ENCODE peak calls at places on chromosomes 5 and 9, in nine cellular contexts. F, M, P, H, R, K, D, A and S are unnamed samples. For H3K9me3, the result is how much of the 10 kb centered on the place peaks cover.

GRCh38 chr5:165310031-165310430 is 1804.6 kb downstream of the MAT2B start:
- DNase-seq in F (no peak), M (no peak), P (no peak), H (no peak), R (no peak), K (no peak), D (no peak), A (no peak), S (no peak)

GRCh38 chr5:14105717-14106435 is 37.3 kb upstream of the TRIO start:
- DNase-seq in F (no peak), M (no peak), P (no peak), H (no peak), R (no peak), K (no peak), D (peak), A (no peak), S (no peak)

GRCh38 chr5:180825768-180826525 is 23.3 kb upstream of the MGAT1 start:
- DNase-seq in F (peak), M (no peak), P (peak), H (no peak), R (no peak), K (no peak), D (no peak), A (no peak), S (no peak)

GRCh38 chr9:120545691-120546565 is 34.0 kb downstream of the CDK5RAP2 start:
- DNase-seq in F (no peak), M (no peak), P (no peak), H (no peak), R (no peak), K (no peak), D (no peak), A (no peak), S (no peak)

GRCh38 chr9:18502546-18502945 is 28.6 kb downstream of the ADAMTSL1 start:
- DNase-seq in F (no peak), M (no peak), P (no peak), H (no peak), R (no peak), K (no peak), D (no peak), A (no peak), S (no peak)

GRCh38 chr9:70340572-70340971 is 73.9 kb downstream of the KLF9 start:
- DNase-seq in F (no peak), M (no peak), P (no peak), H (no peak), R (peak), K (no peak), D (peak), A (no peak), S (no peak)

GRCh38 chr9:89996717-89997116 is 391.9 kb downstream of the GADD45G start:
- DNase-seq in F (peak), M (no peak), P (no peak), H (no peak), R (peak), K (no peak), D (peak), A (no peak), S (peak)

GRCh38 chr9:71795097-71795807 is 26.9 kb upstream of the CEMIP2 start:
- DNase-seq in F (no peak), M (no peak), P (no peak), H (peak), R (peak), K (no peak), D (no peak), A (no peak), S (no peak)

GRCh38 chr9:23643656-23644258 is 182.3 kb downstream of the ELAVL2 start:
- DNase-seq in F (no peak), M (no peak), P (no peak), H (no peak), R (no peak), K (no peak), D (no peak), A (no peak), S (no peak)

GRCh38 chr5:176792584-176793342 is 17.6 kb upstream of the UNC5A start:
- DNase-seq in F (no peak), M (no peak), P (no peak), H (no peak), R (no peak), K (no peak), D (no peak), A (no peak), S (no peak)

GRCh38 chr9:81162361-81162760 is 527.0 kb downstream of the TLE1 start:
- DNase-seq in F (no peak), M (no peak), P (no peak), H (no peak), R (no peak), K (no peak), D (no peak), A (no peak), S (no peak)

GRCh38 chr5:117624226-117624625 is 1049.6 kb upstream of the SEMA6A start:
- DNase-seq in F (no peak), M (no peak), P (no peak), H (no peak), R (no peak), K (no peak), D (no peak), A (no peak), S (no peak)

GRCh38 chr9:87909310-87910041 is 8.3 kb upstream of the SPATA31C1 start:
- DNase-seq in F (peak), M (no peak), P (no peak), H (no peak), R (no peak), K (no peak), D (peak), A (no peak), S (no peak)

GRCh38 chr5:178313316-178313715 is 80.7 kb upstream of the PHYKPL start:
- DNase-seq in F (no peak), M (no peak), P (no peak), H (no peak), R (no peak), K (no peak), D (no peak), A (no peak), S (no peak)

GRCh38 chr5:67214713-67215591 is 18.4 kb upstream of the CD180 start:
- DNase-seq in F (peak), M (no peak), P (no peak), H (no peak), R (no peak), K (no peak), D (no peak), A (no peak), S (no peak)

GRCh38 chr5:127785098-127785927 is 82.1 kb downstream of the CCDC192 start:
- DNase-seq in F (no peak), M (no peak), P (no peak), H (no peak), R (no peak), K (no peak), D (peak), A (no peak), S (no peak)

GRCh38 chr5:6586647-6587042 is 46.2 kb downstream of the NSUN2 start:
- DNase-seq in F (no peak), M (no peak), P (no peak), H (no peak), R (no peak), K (no peak), D (no peak), A (no peak), S (no peak)

GRCh38 chr9:74035786-74036185 is 461.3 kb upstream of the RORB start:
- DNase-seq in F (no peak), M (no peak), P (no peak), H (no peak), R (no peak), K (no peak), D (no peak), A (no peak), S (no peak)

GRCh38 chr5:55899344-55899743 is 48.2 kb downstream of the IL31RA start:
- DNase-seq in F (no peak), M (no peak), P (no peak), H (no peak), R (no peak), K (no peak), D (no peak), A (no peak), S (no peak)

GRCh38 chr9:468766-469496 is 254.3 kb downstream of the DOCK8 start:
- DNase-seq in F (peak), M (no peak), P (no peak), H (peak), R (peak), K (no peak), D (no peak), A (no peak), S (no peak)

GRCh38 chr9:95552814-95553546 is 36.2 kb upstream of the PTCH1 start:
- DNase-seq in F (no peak), M (no peak), P (no peak), H (no peak), R (no peak), K (peak), D (no peak), A (peak), S (no peak)

GRCh38 chr5:66989286-66989685 is 207.3 kb downstream of the CD180 start:
- DNase-seq in F (no peak), M (no peak), P (no peak), H (no peak), R (no peak), K (no peak), D (no peak), A (no peak), S (no peak)

GRCh38 chr5:120516799-120517198 is 52.7 kb downstream of the PRR16 start:
- DNase-seq in F (no peak), M (no peak), P (no peak), H (no peak), R (no peak), K (no peak), D (no peak), A (no peak), S (no peak)

GRCh38 chr5:95682891-95683290 is at the start of gene SPATA9:
- DNase-seq in F (no peak), M (no peak), P (no peak), H (no peak), R (no peak), K (no peak), D (no peak), A (no peak), S (no peak)

GRCh38 chr5:12385095-12385494 is 480.8 kb upstream of the CTNND2 start:
- DNase-seq in F (no peak), M (no peak), P (no peak), H (no peak), R (no peak), K (no peak), D (no peak), A (no peak), S (no peak)

GRCh38 chr5:4905674-4906528 is 234.2 kb upstream of the ADAMTS16 start:
- DNase-seq in F (peak), M (no peak), P (no peak), H (no peak), R (no peak), K (no peak), D (no peak), A (peak), S (no peak)

GRCh38 chr5:133610489-133611356 is 1.6 kb downstream of the FSTL4 start:
- DNase-seq in F (peak), M (no peak), P (peak), H (peak), R (no peak), K (peak), D (peak), A (no peak), S (peak)

GRCh38 chr9:33202552-33203300 is 35.6 kb upstream of the B4GALT1 start:
- DNase-seq in F (no peak), M (peak), P (no peak), H (peak), R (peak), K (no peak), D (no peak), A (peak), S (peak)

GRCh38 chr9:127290666-127291065 is 26.1 kb downstream of the GARNL3 start:
- DNase-seq in F (no peak), M (no peak), P (no peak), H (no peak), R (no peak), K (no peak), D (no peak), A (no peak), S (no peak)

GRCh38 chr5:135332519-135333150 is 66.4 kb downstream of the MACROH2A1 start:
- DNase-seq in F (no peak), M (no peak), P (no peak), H (peak), R (peak), K (no peak), D (peak), A (no peak), S (no peak)

GRCh38 chr9:124696101-124696500 is 75.0 kb downstream of the NR6A1 start:
- DNase-seq in F (no peak), M (no peak), P (no peak), H (no peak), R (no peak), K (no peak), D (no peak), A (no peak), S (no peak)

GRCh38 chr9:94813379-94813778 is 86.9 kb downstream of the AOPEP start:
- DNase-seq in F (no peak), M (no peak), P (no peak), H (no peak), R (no peak), K (no peak), D (no peak), A (peak), S (no peak)

GRCh38 chr9:15824310-15824709 is 271.5 kb downstream of the CCDC171 start:
- DNase-seq in F (no peak), M (no peak), P (no peak), H (no peak), R (peak), K (no peak), D (peak), A (no peak), S (no peak)

GRCh38 chr5:149766460-149767277 is 36.6 kb downstream of the PPARGC1B start:
- DNase-seq in F (no peak), M (no peak), P (no peak), H (no peak), R (no peak), K (no peak), D (no peak), A (no peak), S (no peak)

GRCh38 chr5:149767278-149767550 is 37.1 kb downstream of the PPARGC1B start:
- DNase-seq in F (no peak), M (no peak), P (no peak), H (no peak), R (no peak), K (no peak), D (no peak), A (no peak), S (no peak)

GRCh38 chr5:149762958-149763630 is 33.0 kb downstream of the PPARGC1B start:
- DNase-seq in F (no peak), M (no peak), P (no peak), H (no peak), R (no peak), K (no peak), D (no peak), A (no peak), S (no peak)

GRCh38 chr5:149764086-149764485 is 34.0 kb downstream of the PPARGC1B start:
- DNase-seq in F (no peak), M (no peak), P (no peak), H (no peak), R (no peak), K (no peak), D (no peak), A (no peak), S (no peak)

GRCh38 chr5:149765932-149766331 is 35.8 kb downstream of the PPARGC1B start:
- DNase-seq in F (no peak), M (no peak), P (no peak), H (peak), R (peak), K (no peak), D (peak), A (no peak), S (no peak)
- TF ChIP-seq CTCF in F (peak), M (peak), P (no peak), H (peak), R (peak), K (no peak), D (peak), A (no peak), S (peak)

GRCh38 chr5:43815504-43815903 is 212.5 kb downstream of the NNT start:
- DNase-seq in F (no peak), M (no peak), P (no peak), H (no peak), R (no peak), K (no peak), D (no peak), A (no peak), S (no peak)
- H3K9me3 ChIP-seq in F (under half), M (under half), P (under half), H (under half), R (under half), K (under half), D (under half), A (under half), S (under half)

GRCh38 chr9:134822541-134822940 is 58.1 kb upstream of the FCN2 start:
- DNase-seq in F (no peak), M (no peak), P (no peak), H (no peak), R (no peak), K (no peak), D (no peak), A (no peak), S (no peak)

GRCh38 chr9:134818591-134818990 is 62.0 kb upstream of the FCN2 start:
- DNase-seq in F (no peak), M (no peak), P (no peak), H (no peak), R (no peak), K (no peak), D (no peak), A (no peak), S (no peak)

GRCh38 chr9:134818000-134818568 is 62.5 kb upstream of the FCN2 start:
- DNase-seq in F (no peak), M (no peak), P (no peak), H (no peak), R (no peak), K (no peak), D (no peak), A (no peak), S (no peak)

GRCh38 chr9:134823623-134824022 is 57.0 kb upstream of the FCN2 start:
- DNase-seq in F (no peak), M (no peak), P (no peak), H (no peak), R (no peak), K (no peak), D (no peak), A (no peak), S (no peak)

DNA sequence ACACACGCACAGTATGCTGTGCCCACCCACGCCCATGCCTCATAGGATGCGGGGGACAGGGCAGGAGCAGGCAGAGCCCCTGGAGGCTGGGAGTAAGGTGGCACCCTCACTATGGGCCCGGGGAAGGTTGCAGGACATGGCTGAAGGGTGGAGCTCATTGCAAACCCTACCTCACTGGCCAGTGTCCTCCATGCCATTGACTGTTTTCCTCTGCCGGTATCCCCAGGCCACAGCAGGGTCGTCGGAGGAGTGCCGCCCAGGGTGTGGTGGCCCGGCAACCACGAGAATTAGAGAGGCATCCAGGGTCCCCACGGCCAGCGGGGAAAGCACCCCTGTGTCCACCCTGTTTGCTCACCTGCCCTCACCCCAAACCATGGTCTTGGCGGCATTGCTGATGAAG is 59.7 kb upstream of the FCN2 start:
- DNase-seq in F (no peak), M (no peak), P (no peak), H (no peak), R (no peak), K (no peak), D (no peak), A (no peak), S (no peak)
- TF ChIP-seq CTCF in F (no peak), M (no peak), P (no peak), H (no peak), R (no peak), K (no peak), D (no peak), A (no peak), S (no peak)

DNA sequence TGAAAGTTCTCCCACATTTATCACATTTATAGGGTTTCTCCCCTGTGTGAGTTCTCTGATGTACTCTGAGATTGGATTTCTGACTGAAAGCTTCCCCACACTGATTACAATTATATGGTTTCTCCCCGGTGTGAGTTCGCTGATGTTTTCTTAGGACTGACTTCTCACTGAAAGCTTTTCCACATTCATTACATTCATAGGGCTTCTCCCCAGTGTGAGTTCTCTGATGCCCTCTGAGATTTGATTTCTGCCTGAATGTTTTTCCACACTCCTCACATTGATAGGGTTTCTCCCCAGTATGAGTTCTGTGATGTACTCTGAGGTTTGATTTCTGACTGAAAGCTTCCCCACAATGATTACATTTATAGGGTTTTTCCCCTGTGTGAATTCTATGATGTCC is 36.3 kb downstream of the ZNF782 start:
- DNase-seq in F (no peak), M (no peak), P (no peak), H (no peak), R (no peak), K (no peak), D (no peak), A (no peak), S (no peak)
- H3K9me3 ChIP-seq in F (under half), M (under half), P (under half), H (under half), R (half or more), K (half or more), D (half or more), A (half or more), S (under half)

DNA sequence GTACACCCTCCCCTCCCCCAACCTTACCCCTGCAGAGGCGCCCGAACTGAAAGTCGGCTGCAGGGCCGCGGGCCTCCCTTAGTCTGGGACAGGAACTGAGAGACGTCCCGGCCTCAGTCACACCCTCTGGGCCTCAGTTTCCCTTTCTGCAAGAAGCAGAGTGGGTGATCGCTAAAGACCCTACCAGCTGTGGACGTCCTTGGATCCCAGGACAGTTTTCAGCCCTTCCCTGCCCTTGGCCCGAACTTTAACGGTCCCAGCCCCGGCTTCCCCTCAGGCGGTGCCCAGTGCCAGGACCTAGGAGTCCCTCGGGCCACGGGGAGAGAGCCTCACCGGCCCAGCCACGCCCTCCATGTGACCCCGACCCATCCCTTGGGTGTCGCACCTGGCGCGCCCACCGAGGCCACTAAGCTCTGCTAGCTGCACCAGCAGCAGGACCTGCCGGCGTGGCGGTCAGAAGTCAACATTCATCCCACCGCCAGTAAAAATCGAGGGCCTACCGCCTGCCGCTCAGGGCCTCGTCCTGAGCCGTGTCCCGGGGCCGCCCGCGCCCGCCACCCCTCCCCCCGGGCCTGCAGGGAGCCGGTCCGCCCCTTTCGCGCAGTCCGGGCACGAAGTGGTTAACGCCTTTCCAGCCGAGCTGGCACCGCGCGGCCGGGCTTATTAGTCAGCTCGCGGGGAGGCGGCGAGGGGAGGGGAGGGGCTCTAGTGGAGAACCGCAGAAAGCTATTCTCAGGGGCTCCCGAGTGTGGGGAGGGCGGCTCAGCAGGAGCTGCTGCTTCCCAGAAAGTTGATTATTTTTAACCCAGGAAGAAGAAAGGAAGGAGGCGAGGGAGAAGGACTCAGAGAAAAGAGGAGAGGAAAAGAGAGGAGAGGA is 124.5 kb downstream of the C9orf50 start:
- DNase-seq in F (peak), M (peak), P (peak), H (peak), R (peak), K (peak), D (peak), A (peak), S (peak)
- TF ChIP-seq CTCF in F (no peak), M (no peak), P (peak), H (no peak), R (no peak), K (no peak), D (no peak), A (no peak), S (no peak)

GRCh38 chr5:45277860-45278259 is 418.3 kb downstream of the HCN1 start:
- DNase-seq in F (no peak), M (no peak), P (no peak), H (no peak), R (no peak), K (no peak), D (no peak), A (no peak), S (no peak)
- H3K9me3 ChIP-seq in F (under half), M (under half), P (under half), H (under half), R (under half), K (under half), D (under half), A (under half), S (under half)